ENCODE peak calls at places on chromosomes 3 and 15, in nine cellular contexts. O is NCI-H2029 treated with DMSO at 0.1 percent for 48 hours; H is GF-D8; A is cardiac muscle cell; K is NCI-H2227 treated with DMSO at 0.1 percent for 48 hours; G is GM18507; Q is stimulated activated CD8-positive, alpha-beta memory T cell treated with anti-CD3 and anti-CD28 coated beads, Interleukin-7, amount 100 ng/mL, for 4 hours; L is GM03348; M is endothelial cell of umbilical vein. T is an unnamed sample.

GRCh38 chr3:24311881-24312280 is 182.8 kb downstream of the THRB start:
- DNase-seq in O (no peak), H (no peak), A (no peak), K (no peak), G (no peak), Q (no peak), L (no peak), M (no peak), T (no peak)

GRCh38 chr3:160006282-160007163 is 17.9 kb downstream of the IL12A start:
- DNase-seq in O (no peak), H (peak), A (peak), K (peak), G (no peak), Q (no peak), L (peak), M (peak), T (peak)

GRCh38 chr15:90512981-90513380 is 16.7 kb upstream of the CRTC3 start:
- DNase-seq in O (no peak), H (no peak), A (no peak), K (no peak), G (no peak), Q (no peak), L (no peak), M (no peak), T (no peak)

GRCh38 chr3:52090131-52090548 is 33.8 kb upstream of the DUSP7 start:
- DNase-seq in O (no peak), H (no peak), A (no peak), K (no peak), G (no peak), Q (no peak), L (peak), M (peak), T (no peak)

GRCh38 chr15:80923668-80924067 is 66.0 kb downstream of the MESD start:
- DNase-seq in O (no peak), H (no peak), A (no peak), K (no peak), G (no peak), Q (no peak), L (no peak), M (no peak), T (no peak)

GRCh38 chr3:141328286-141329166 is 39.8 kb upstream of the ZBTB38 start:
- DNase-seq in O (peak), H (no peak), A (no peak), K (no peak), G (no peak), Q (no peak), L (no peak), M (no peak), T (no peak)

GRCh38 chr3:24520101-24520495 is 25.4 kb upstream of the THRB start:
- DNase-seq in O (no peak), H (no peak), A (no peak), K (no peak), G (no peak), Q (no peak), L (no peak), M (no peak), T (no peak)

GRCh38 chr3:106294121-106294520 is 425.3 kb upstream of the CBLB start:
- DNase-seq in O (no peak), H (no peak), A (no peak), K (no peak), G (no peak), Q (no peak), L (no peak), M (no peak), T (no peak)

GRCh38 chr3:181561130-181561529 is 150.6 kb upstream of the SOX2 start:
- DNase-seq in O (no peak), H (no peak), A (no peak), K (no peak), G (no peak), Q (no peak), L (no peak), M (no peak), T (no peak)

GRCh38 chr15:63498815-63499549 is 5.4 kb upstream of the USP3 start:
- DNase-seq in O (no peak), H (no peak), A (no peak), K (no peak), G (no peak), Q (no peak), L (no peak), M (no peak), T (no peak)

GRCh38 chr3:4522962-4523361 is 29.8 kb downstream of the ITPR1 start:
- DNase-seq in O (no peak), H (no peak), A (no peak), K (no peak), G (no peak), Q (no peak), L (no peak), M (no peak), T (no peak)

GRCh38 chr3:39809181-39809994 is at the start of gene MYRIP:
- DNase-seq in O (peak), H (no peak), A (peak), K (peak), G (peak), Q (no peak), L (peak), M (peak), T (no peak)

GRCh38 chr3:66179813-66180212 is 41.0 kb upstream of the SLC25A26 start:
- DNase-seq in O (no peak), H (no peak), A (no peak), K (no peak), G (no peak), Q (no peak), L (no peak), M (no peak), T (no peak)

GRCh38 chr3:131731709-131732108 is 228.9 kb upstream of the MRPL3 start:
- DNase-seq in O (no peak), H (no peak), A (no peak), K (no peak), G (no peak), Q (no peak), L (no peak), M (no peak), T (no peak)

GRCh38 chr3:71130516-71131384 is 452.8 kb downstream of the FOXP1 start:
- DNase-seq in O (peak), H (peak), A (peak), K (no peak), G (no peak), Q (peak), L (peak), M (peak), T (peak)

GRCh38 chr3:107496855-107497254 is 25.9 kb upstream of the BBX start:
- DNase-seq in O (no peak), H (no peak), A (no peak), K (no peak), G (no peak), Q (no peak), L (no peak), M (no peak), T (no peak)

GRCh38 chr3:170257145-170257544 is 34.9 kb downstream of the PRKCI start:
- DNase-seq in O (no peak), H (no peak), A (no peak), K (no peak), G (no peak), Q (no peak), L (no peak), M (no peak), T (no peak)

GRCh38 chr3:105970283-105970682 is 101.5 kb upstream of the CBLB start:
- DNase-seq in O (no peak), H (no peak), A (no peak), K (no peak), G (no peak), Q (no peak), L (peak), M (no peak), T (no peak)

GRCh38 chr3:160133757-160134156 is 91.5 kb upstream of the C3orf80 start:
- DNase-seq in O (no peak), H (no peak), A (peak), K (no peak), G (no peak), Q (no peak), L (no peak), M (peak), T (no peak)

GRCh38 chr3:66396161-66396760 is 104.6 kb downstream of the LRIG1 start:
- DNase-seq in O (no peak), H (no peak), A (no peak), K (no peak), G (no peak), Q (no peak), L (peak), M (no peak), T (no peak)

GRCh38 chr3:112744068-112744467 is 102.6 kb downstream of the CD200R1L start:
- DNase-seq in O (no peak), H (no peak), A (no peak), K (no peak), G (no peak), Q (no peak), L (no peak), M (no peak), T (no peak)

GRCh38 chr3:13105851-13106250 is 32.6 kb upstream of the IQSEC1 start:
- DNase-seq in O (no peak), H (no peak), A (no peak), K (no peak), G (no peak), Q (no peak), L (no peak), M (no peak), T (no peak)

GRCh38 chr15:74320358-74321247 is 46.8 kb downstream of the CYP11A1 start:
- DNase-seq in O (no peak), H (no peak), A (peak), K (peak), G (no peak), Q (no peak), L (peak), M (peak), T (no peak)

GRCh38 chr3:140298569-140299070 is 363.6 kb downstream of the CLSTN2 start:
- DNase-seq in O (no peak), H (no peak), A (no peak), K (no peak), G (no peak), Q (no peak), L (no peak), M (no peak), T (no peak)

GRCh38 chr3:49119036-49119435 is 1.6 kb downstream of the USP19 start:
- DNase-seq in O (no peak), H (no peak), A (no peak), K (no peak), G (no peak), Q (no peak), L (no peak), M (no peak), T (no peak)

GRCh38 chr3:634511-634910 is 437.9 kb downstream of the CHL1 start:
- DNase-seq in O (no peak), H (no peak), A (no peak), K (no peak), G (no peak), Q (no peak), L (no peak), M (no peak), T (no peak)

GRCh38 chr15:51735211-51735610 is 2.2 kb downstream of the LYSMD2 start:
- DNase-seq in O (no peak), H (no peak), A (no peak), K (no peak), G (no peak), Q (no peak), L (no peak), M (no peak), T (no peak)

GRCh38 chr3:66261318-66261717 is 40.5 kb downstream of the SLC25A26 start:
- DNase-seq in O (no peak), H (no peak), A (no peak), K (no peak), G (no peak), Q (no peak), L (peak), M (no peak), T (no peak)

GRCh38 chr15:43903864-43904290 is 77.1 kb downstream of the WDR76 start:
- DNase-seq in O (no peak), H (peak), A (peak), K (peak), G (peak), Q (peak), L (peak), M (peak), T (peak)

GRCh38 chr15:25947336-25948080 is 84.4 kb upstream of the ATP10A start:
- DNase-seq in O (no peak), H (no peak), A (peak), K (no peak), G (no peak), Q (no peak), L (no peak), M (no peak), T (no peak)

GRCh38 chr15:39266882-39267281 is 314.0 kb upstream of the THBS1 start:
- DNase-seq in O (no peak), H (no peak), A (no peak), K (no peak), G (no peak), Q (no peak), L (no peak), M (peak), T (no peak)

GRCh38 chr3:13015286-13016082 is 57.7 kb downstream of the IQSEC1 start:
- DNase-seq in O (peak), H (no peak), A (peak), K (no peak), G (no peak), Q (peak), L (no peak), M (no peak), T (peak)

GRCh38 chr3:100047455-100048141 is 66.7 kb downstream of the FILIP1L start:
- DNase-seq in O (no peak), H (no peak), A (no peak), K (no peak), G (no peak), Q (no peak), L (peak), M (peak), T (peak)

GRCh38 chr3:197854596-197855343 is 63.7 kb downstream of the LRCH3 start:
- DNase-seq in O (no peak), H (no peak), A (no peak), K (no peak), G (no peak), Q (no peak), L (peak), M (peak), T (no peak)

GRCh38 chr3:60555704-60556340 is 695.4 kb downstream of the FHIT start:
- DNase-seq in O (no peak), H (no peak), A (no peak), K (no peak), G (no peak), Q (no peak), L (peak), M (no peak), T (no peak)